ENCODE peak calls at places on chromosome 9, in nine cellular contexts. B, C, R, U, G, P, F, L and D are unnamed samples.

GRCh38 chr9:77987104-77987656 is 44.4 kb downstream of the GNAQ start:
- DNase-seq in B (no peak), C (no peak), R (no peak), U (no peak), G (no peak), P (no peak), F (peak; percentile 86), L (no peak), D (no peak)

GRCh38 chr9:127712851-127713250 is 2.6 kb downstream of the PTRH1 start:
- DNase-seq in B (no peak), C (no peak), R (no peak), U (no peak), G (no peak), P (no peak), F (no peak), L (no peak), D (no peak)

GRCh38 chr9:79524266-79524665 is 47.5 kb upstream of the TLE4 start:
- DNase-seq in B (peak; percentile 69), C (no peak), R (peak; percentile 59), U (no peak), G (no peak), P (peak; percentile 55), F (no peak), L (no peak), D (peak; percentile 16)

GRCh38 chr9:73869261-73869660 is 627.9 kb upstream of the RORB start:
- DNase-seq in B (peak; percentile 87), C (no peak), R (peak; percentile 99), U (peak; percentile 13), G (peak; percentile 97), P (peak; percentile 48), F (peak; percentile 16), L (no peak), D (peak; percentile 53)

GRCh38 chr9:126363847-126364671 is 37.4 kb downstream of the MVB12B start:
- DNase-seq in B (peak; percentile 80), C (no peak), R (peak; percentile 96), U (peak; percentile 50), G (no peak), P (peak; percentile 60), F (no peak), L (no peak), D (no peak)

GRCh38 chr9:86734762-86735161 is 212.5 kb downstream of the GAS1 start:
- DNase-seq in B (peak; percentile 85), C (no peak), R (peak; percentile 39), U (no peak), G (no peak), P (peak; percentile 51), F (no peak), L (no peak), D (peak; percentile 14)

GRCh38 chr9:79719989-79720388 is 148.2 kb downstream of the TLE4 start:
- DNase-seq in B (no peak), C (no peak), R (no peak), U (no peak), G (no peak), P (no peak), F (no peak), L (no peak), D (no peak)

GRCh38 chr9:98117984-98118639 is 910 bp downstream of the TRIM14 start:
- DNase-seq in B (peak; percentile 5), C (peak; percentile 80), R (peak; percentile 44), U (peak; percentile 62), G (no peak), P (no peak), F (peak; percentile 97), L (peak; percentile 41), D (no peak)

GRCh38 chr9:98642661-98643312 is 65.9 kb downstream of the GABBR2 start:
- DNase-seq in B (no peak), C (peak; percentile 21), R (no peak), U (no peak), G (no peak), P (no peak), F (no peak), L (no peak), D (no peak)

GRCh38 chr9:14131353-14132088 is 182.4 kb downstream of the NFIB start:
- DNase-seq in B (no peak), C (no peak), R (no peak), U (no peak), G (no peak), P (no peak), F (no peak), L (no peak), D (no peak)

GRCh38 chr9:117485176-117485575 is 70.3 kb upstream of the ASTN2 start:
- DNase-seq in B (peak; percentile 1), C (no peak), R (peak; percentile 11), U (no peak), G (no peak), P (peak; percentile 5), F (no peak), L (no peak), D (no peak)

GRCh38 chr9:2800385-2801179 is 43.3 kb downstream of the PUM3 start:
- DNase-seq in B (no peak), C (peak; percentile 20), R (peak; percentile 83), U (no peak), G (no peak), P (no peak), F (peak; percentile 12), L (no peak), D (no peak)

GRCh38 chr9:976258-976804 is at the start of gene DMRT3:
- DNase-seq in B (no peak), C (peak; percentile 91), R (no peak), U (no peak), G (no peak), P (no peak), F (no peak), L (no peak), D (no peak)

GRCh38 chr9:108474356-108474755 is 381.4 kb downstream of the ACTL7B start:
- DNase-seq in B (peak; percentile 60), C (no peak), R (peak; percentile 45), U (no peak), G (no peak), P (peak; percentile 36), F (no peak), L (no peak), D (peak; percentile 56)

GRCh38 chr9:108478431-108478837 is 377.4 kb downstream of the ACTL7B start:
- DNase-seq in B (peak; percentile 97), C (peak; percentile 43), R (peak; percentile 93), U (peak; percentile 73), G (no peak), P (peak; percentile 74), F (no peak), L (no peak), D (peak; percentile 85)

GRCh38 chr9:108477538-108478006 is 378.2 kb downstream of the ACTL7B start:
- DNase-seq in B (peak; percentile 86), C (no peak), R (peak; percentile 96), U (peak; percentile 82), G (no peak), P (peak; percentile 79), F (peak; percentile 52), L (no peak), D (peak; percentile 62)

GRCh38 chr9:108475813-108476212 is 380.0 kb downstream of the ACTL7B start:
- DNase-seq in B (no peak), C (no peak), R (no peak), U (no peak), G (no peak), P (no peak), F (no peak), L (no peak), D (no peak)

GRCh38 chr9:108476574-108476973 is 379.2 kb downstream of the ACTL7B start:
- DNase-seq in B (peak; percentile 44), C (no peak), R (peak; percentile 67), U (no peak), G (no peak), P (peak; percentile 24), F (no peak), L (no peak), D (peak; percentile 9)
- H3K4me3 ChIP-seq in B (no peak overlapping the region), C (no peak overlapping the region), R (no peak overlapping the region), U (no peak overlapping the region), G (no peak overlapping the region), P (no peak overlapping the region), F (no peak overlapping the region), L (no peak overlapping the region), D (no peak overlapping the region)

DNA sequence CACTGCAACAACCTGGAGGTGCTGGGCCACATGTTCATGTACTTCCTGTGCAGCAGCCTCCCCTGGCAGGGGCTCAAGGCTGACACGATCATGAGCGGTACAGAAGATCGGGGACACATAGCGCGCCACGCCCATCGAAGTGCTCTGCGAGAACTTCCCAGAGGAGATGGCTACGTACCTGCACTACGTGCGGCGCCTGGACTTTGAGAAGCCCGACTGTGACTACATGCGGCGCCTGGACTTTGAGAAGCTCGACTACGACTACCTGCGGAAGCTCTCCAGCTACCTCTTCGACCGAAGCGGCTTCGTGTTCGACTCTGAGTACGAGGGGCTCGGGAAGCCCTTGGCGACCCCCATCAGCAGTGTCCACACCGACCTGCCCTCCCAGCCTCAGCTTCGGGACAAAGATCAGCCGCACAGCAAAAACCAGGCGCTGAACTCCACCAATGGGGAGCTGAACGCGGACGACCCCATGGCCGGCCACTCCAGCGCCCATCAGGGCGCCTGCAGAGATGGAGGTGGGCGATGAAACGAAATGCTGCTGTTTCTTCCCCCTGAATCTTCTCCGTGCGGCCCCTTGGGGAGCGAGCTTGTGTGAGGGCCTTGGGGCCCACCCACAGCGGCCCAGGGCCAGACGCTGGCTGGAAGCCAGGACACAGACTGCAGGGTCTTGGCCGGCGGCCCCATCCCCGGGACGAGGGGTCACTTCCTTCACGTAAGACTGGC is 56.5 kb downstream of the JAK2 start:
- DNase-seq in B (no peak), C (no peak), R (no peak), U (no peak), G (no peak), P (no peak), F (no peak), L (peak; percentile 45), D (no peak)
- H3K4me3 ChIP-seq in B (no peak overlapping the region), C (no peak overlapping the region), R (no peak overlapping the region), U (no peak overlapping the region), G (no peak overlapping the region), P (no peak overlapping the region), F (no peak overlapping the region), L (no peak overlapping the region), D (no peak overlapping the region)

DNA sequence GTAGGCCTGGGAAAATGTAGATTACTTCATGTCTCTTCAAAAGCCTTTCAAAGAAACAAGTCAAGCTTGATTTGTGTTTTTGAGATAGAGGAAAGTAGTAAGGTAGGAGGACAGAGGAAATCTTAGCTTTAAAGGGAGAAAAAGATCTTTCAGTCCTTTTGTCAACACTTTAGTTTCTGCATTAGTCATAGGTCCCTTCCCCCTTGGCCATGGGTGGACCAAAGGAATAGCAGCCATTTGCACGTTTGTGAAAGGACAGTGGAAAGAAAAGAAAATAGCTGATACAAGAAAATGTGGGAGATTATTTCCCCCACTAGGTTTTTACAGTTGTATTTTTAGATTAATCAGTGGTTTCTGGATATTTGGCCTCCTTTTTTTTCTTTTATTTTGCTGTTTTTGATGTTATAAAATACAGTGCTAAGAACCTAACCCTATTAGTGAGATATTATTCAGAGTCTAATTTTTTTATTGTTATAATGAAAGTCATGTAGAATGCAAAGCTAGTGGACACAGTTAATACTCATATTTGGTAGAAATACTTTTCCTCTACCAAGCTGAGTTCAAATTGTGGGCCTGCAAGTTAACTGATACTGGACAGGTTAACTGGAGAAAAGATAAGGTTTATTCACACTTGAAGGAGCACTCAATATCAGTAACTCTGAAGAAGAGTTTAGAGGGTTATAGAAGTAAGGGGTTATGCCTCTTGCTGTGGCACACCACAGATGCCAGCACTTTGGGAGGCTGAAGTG is 121.7 kb upstream of the GRHPR start:
- DNase-seq in B (peak; percentile 54), C (no peak), R (peak; percentile 41), U (no peak), G (no peak), P (peak; percentile 39), F (no peak), L (no peak), D (no peak)
- H3K4me3 ChIP-seq in B (no peak overlapping the region), C (no peak overlapping the region), R (no peak overlapping the region), U (no peak overlapping the region), G (no peak overlapping the region), P (no peak overlapping the region), F (no peak overlapping the region), L (no peak overlapping the region), D (no peak overlapping the region)

GRCh38 chr9:116155700-116156045 is 2.1 kb downstream of the PAPPA start:
- DNase-seq in B (peak; percentile 54), C (no peak), R (no peak), U (no peak), G (no peak), P (peak; percentile 70), F (no peak), L (no peak), D (no peak)
- H3K4me3 ChIP-seq in B (peak overlapping the region; percentile 84), C (no peak overlapping the region), R (no peak overlapping the region), U (peak overlapping the region; percentile 87), G (peak overlapping the region; percentile 57), P (peak overlapping the region; percentile 48), F (no peak overlapping the region), L (peak overlapping the region; percentile 75), D (peak overlapping the region; percentile 88)